ENCODE peak calls at places on chromosome 15, in five cellular contexts. B is A549, P is PC-3, S is stomach, G is adrenal gland. T is an unnamed sample.

GRCh38 chr15:64430000-64430735 is 30.2 kb upstream of the ZNF609 start:
- DNase-seq in B (no peak), S (no peak), G (peak; percentile 11), P (no peak), T (peak; percentile 10)

GRCh38 chr15:75091814-75092213 is 68.4 kb downstream of the PPCDC start:
- DNase-seq in B (no peak), S (no peak), G (no peak), P (no peak), T (no peak)

GRCh38 chr15:33547876-33548275 is 237.1 kb downstream of the RYR3 start:
- DNase-seq in G (peak; percentile 16), P (peak; percentile 63), B (no peak), S (no peak), T (peak; percentile 5)

GRCh38 chr15:55829826-55830225 is 86.9 kb upstream of the PRTG start:
- DNase-seq in G (no peak), B (no peak), S (no peak), P (no peak), T (peak; percentile 18)

GRCh38 chr15:63094495-63094931 is 27.1 kb upstream of the LACTB start:
- DNase-seq in S (no peak), P (no peak), B (no peak), G (no peak), T (no peak)

GRCh38 chr15:37877851-37878577 is 56.4 kb upstream of the TMCO5A start:
- DNase-seq in P (peak; percentile 91), G (no peak), B (no peak), S (no peak), T (no peak)

GRCh38 chr15:67064607-67065530 is 533 bp upstream of the SMAD3 start:
- DNase-seq in P (peak; percentile 30), G (peak; percentile 65), S (peak; percentile 63), B (no peak), T (no peak)

GRCh38 chr15:62549345-62549970 is 384.4 kb upstream of the C2CD4B start:
- DNase-seq in P (peak; percentile 48), B (peak; percentile 71), S (peak; percentile 37), G (no peak), T (peak; percentile 5)

GRCh38 chr15:85004551-85004950 is 22.9 kb downstream of the PDE8A start:
- DNase-seq in S (no peak), G (no peak), P (no peak), B (no peak), T (no peak)

GRCh38 chr15:74725845-74726773 is 781 bp upstream of the CYP1A1 start:
- DNase-seq in P (peak; percentile 17), S (peak; percentile 52), B (peak; percentile 35), G (peak; percentile 37), T (no peak)

GRCh38 chr15:70584441-70584837 is 178.9 kb downstream of the UACA start:
- DNase-seq in P (no peak), S (peak; percentile 10), G (no peak), B (no peak), T (no peak)

GRCh38 chr15:52804526-52805081 is 14.5 kb upstream of the ONECUT1 start:
- DNase-seq in P (no peak), B (no peak), G (no peak), S (no peak), T (no peak)

GRCh38 chr15:78083687-78084358 is 6.3 kb upstream of the TBC1D2B start:
- DNase-seq in G (no peak), P (no peak), B (no peak), S (no peak), T (no peak)

GRCh38 chr15:51561271-51561670 is 61.3 kb downstream of the DMXL2 start:
- DNase-seq in G (no peak), P (no peak), S (no peak), B (no peak), T (no peak)

GRCh38 chr15:29518442-29518841 is 248.8 kb upstream of the NSMCE3 start:
- DNase-seq in P (no peak), S (no peak), B (no peak), G (peak; percentile 13), T (no peak)

GRCh38 chr15:58546635-58547627 is 115.1 kb downstream of the LIPC start:
- DNase-seq in B (peak; percentile 93), S (peak; percentile 44), P (peak; percentile 96), G (peak; percentile 90), T (no peak)

GRCh38 chr15:66251790-66252355 is 1.7 kb downstream of the MEGF11 start:
- DNase-seq in S (no peak), G (no peak), P (no peak), B (no peak), T (no peak)

GRCh38 chr15:58737298-58737697 is 12.2 kb downstream of the ADAM10 start:
- DNase-seq in P (no peak), B (no peak), S (no peak), G (no peak), T (no peak)

GRCh38 chr15:63985221-63986184 is 60.8 kb downstream of the DAPK2 start:
- DNase-seq in G (no peak), P (no peak), S (peak; percentile 57), B (no peak), T (no peak)

GRCh38 chr15:79004336-79004735 is 59.5 kb upstream of the CTSH start:
- DNase-seq in S (no peak), B (no peak), G (no peak), P (peak; percentile 47), T (no peak)

GRCh38 chr15:72534522-72534921 is 60.4 kb downstream of the ARIH1 start:
- DNase-seq in G (no peak), B (no peak), S (no peak), P (no peak), T (no peak)

GRCh38 chr15:73856458-73857192 is 16.7 kb upstream of the TBC1D21 start:
- DNase-seq in S (peak; percentile 41), P (no peak), B (no peak), G (no peak), T (no peak)

GRCh38 chr15:96324900-96325299 is 5.6 kb upstream of the NR2F2 start:
- DNase-seq in B (no peak), P (no peak), S (no peak), G (no peak), T (no peak)
- H3K27ac ChIP-seq in B (no peak overlapping the region), P (peak overlapping the region; percentile 91), S (peak overlapping the region; percentile 97), G (peak overlapping the region; percentile 89), T (no peak overlapping the region)

DNA sequence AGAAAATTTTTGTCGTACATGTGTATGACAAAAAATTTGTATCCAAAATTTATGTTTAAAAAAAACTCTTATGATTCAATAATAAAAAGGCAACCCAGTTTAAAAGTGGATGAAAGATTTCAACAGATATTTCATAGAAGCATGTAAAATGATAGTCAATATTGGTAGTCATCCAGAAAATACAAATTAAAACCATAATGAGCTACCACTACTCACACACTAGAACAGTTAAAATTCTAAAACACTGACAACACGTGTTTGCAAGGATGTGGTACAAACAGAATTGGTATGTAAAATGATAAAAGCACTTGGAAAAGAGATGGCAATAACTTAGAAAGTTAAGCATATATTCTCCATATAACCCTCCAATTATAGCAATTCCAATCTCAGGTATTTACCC is 303.0 kb upstream of the NR2F2 start:
- DNase-seq in P (no peak), B (no peak), S (no peak), G (no peak), T (no peak)
- H3K27ac ChIP-seq in P (no peak overlapping the region), B (no peak overlapping the region), S (no peak overlapping the region), G (no peak overlapping the region), T (no peak overlapping the region)

GRCh38 chr15:39106913-39107312 is 474.0 kb upstream of the THBS1 start:
- DNase-seq in G (no peak), B (no peak), S (no peak), P (no peak), T (no peak)

GRCh38 chr15:39110746-39111145 is 470.1 kb upstream of the THBS1 start:
- DNase-seq in P (no peak), S (no peak), B (no peak), G (no peak), T (no peak)

GRCh38 chr15:39108021-39108420 is 472.9 kb upstream of the THBS1 start:
- DNase-seq in S (no peak), B (no peak), P (no peak), G (no peak), T (no peak)

GRCh38 chr15:39113741-39114140 is 467.1 kb upstream of the THBS1 start:
- DNase-seq in S (no peak), B (no peak), P (no peak), G (no peak), T (no peak)

GRCh38 chr15:39110336-39110735 is 470.5 kb upstream of the THBS1 start:
- DNase-seq in B (no peak), G (no peak), P (no peak), S (no peak), T (no peak)
- H3K27ac ChIP-seq in B (no peak overlapping the region), G (no peak overlapping the region), P (no peak overlapping the region), S (no peak overlapping the region), T (no peak overlapping the region)

GRCh38 chr15:60840306-60840702 is 361.4 kb upstream of the ICE2 start:
- DNase-seq in S (no peak), G (peak; percentile 46), B (no peak), P (no peak), T (no peak)
- H3K27ac ChIP-seq in S (no peak overlapping the region), G (no peak overlapping the region), B (no peak overlapping the region), P (no peak overlapping the region), T (no peak overlapping the region)

DNA sequence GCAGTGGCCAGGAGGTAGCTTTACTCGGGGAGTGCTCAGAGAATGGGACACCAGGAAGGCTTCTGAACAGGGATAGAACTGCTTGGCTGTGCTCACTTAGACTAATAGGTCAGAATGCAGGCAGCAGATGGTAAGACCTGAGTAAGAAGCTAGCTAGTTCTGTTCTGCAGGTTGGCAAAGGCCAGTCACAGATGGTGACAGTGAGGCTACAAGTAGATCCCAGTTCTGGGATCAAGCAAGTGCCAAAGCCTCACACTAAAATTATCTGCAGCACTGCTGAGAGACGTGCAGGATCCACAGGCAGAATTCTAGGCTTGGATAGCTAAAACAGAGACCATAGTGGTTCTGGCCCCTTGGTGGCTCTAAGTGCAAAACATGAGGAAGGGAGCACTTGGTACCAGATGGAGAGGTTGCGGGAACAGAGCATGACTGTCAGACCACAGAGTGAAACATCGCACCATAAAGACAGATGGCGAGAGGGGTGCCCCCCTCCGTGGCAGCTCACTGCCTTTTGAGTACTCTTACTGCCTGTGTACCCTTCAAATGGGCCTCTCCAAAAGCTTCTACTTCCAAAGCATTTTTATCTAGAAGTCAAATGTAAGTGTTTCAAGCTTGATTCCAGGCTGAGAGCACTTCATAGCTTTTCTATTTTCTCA is 3.6 kb upstream of the GLCE start:
- DNase-seq in P (no peak), B (no peak), S (no peak), G (no peak), T (no peak)
- H3K27ac ChIP-seq in P (no peak overlapping the region), B (no peak overlapping the region), S (no peak overlapping the region), G (no peak overlapping the region), T (no peak overlapping the region)

GRCh38 chr15:98838387-98839259 is 169.0 kb downstream of the PGPEP1L start:
- DNase-seq in G (no peak), S (no peak), P (no peak), B (no peak), T (no peak)
- H3K27ac ChIP-seq in G (peak overlapping the region; percentile 38), S (no peak overlapping the region), P (no peak overlapping the region), B (no peak overlapping the region), T (no peak overlapping the region)

T was measured in epithelial cell of prostate.